ENCODE peak calls at places on chromosomes 4 and X, in six cellular contexts. J, W, P, O, B and R are unnamed samples.

GRCh38 chr4:155392486-155393184 is 15.9 kb upstream of the MAP9 start:
- DNase-seq in J (no peak), W (peak; percentile 53), P (no peak), O (peak; percentile 88), B (no peak), R (no peak)

GRCh38 chr4:139085141-139085540 is 69.6 kb downstream of the NOCT start:
- DNase-seq in J (no peak), W (peak; percentile 57), P (no peak), O (peak; percentile 37), B (no peak), R (no peak)

GRCh38 chr4:37872310-37872988 is 18.4 kb upstream of the TBC1D1 start:
- DNase-seq in J (no peak), W (no peak), P (no peak), O (no peak), B (no peak), R (no peak)

GRCh38 chr4:185902654-185903053 is 90.7 kb upstream of the SORBS2 start:
- DNase-seq in J (no peak), W (peak; percentile 5), P (no peak), O (no peak), B (no peak), R (no peak)

GRCh38 chr4:3145251-3145908 is 70.9 kb downstream of the HTT start:
- DNase-seq in J (no peak), W (peak; percentile 53), P (no peak), O (peak; percentile 13), B (no peak), R (no peak)

GRCh38 chr4:128354205-128354821 is 66.7 kb upstream of the PGRMC2 start:
- DNase-seq in J (no peak), W (peak; percentile 79), P (no peak), O (peak; percentile 95), B (no peak), R (no peak)

GRCh38 chrX:150767475-150768131 is 74.4 kb downstream of the MTMR1 start:
- DNase-seq in J (no peak), W (peak; percentile 71), P (peak; percentile 9), O (peak; percentile 95), B (no peak), R (no peak)

GRCh38 chrX:131187234-131187633 is 101.9 kb downstream of the IGSF1 start:
- DNase-seq in J (no peak), W (no peak), P (no peak), O (no peak), B (no peak), R (no peak)

GRCh38 chrX:47607091-47607490 is 12.6 kb downstream of the SYN1 start:
- DNase-seq in J (no peak), W (no peak), P (no peak), O (peak; percentile 22), B (no peak), R (no peak)

GRCh38 chrX:150312931-150313330 is 50.2 kb upstream of the MAMLD1 start:
- DNase-seq in J (no peak), W (no peak), P (no peak), O (no peak), B (no peak), R (no peak)

GRCh38 chrX:10833299-10834169 is 213.1 kb upstream of the MID1 start:
- DNase-seq in J (no peak), W (peak; percentile 61), P (no peak), O (peak; percentile 1), B (no peak), R (peak; percentile 75)

GRCh38 chrX:24364326-24364725 is 3.9 kb downstream of the SUPT20HL1 start:
- DNase-seq in J (no peak), W (no peak), P (no peak), O (no peak), B (no peak), R (no peak)

GRCh38 chr4:88320780-88321373 is 36.5 kb upstream of the PPM1K start:
- DNase-seq in J (peak; percentile 14), W (peak; percentile 3), P (peak; percentile 89), O (peak; percentile 49), B (peak; percentile 9), R (no peak)

GRCh38 chr4:88177981-88178632 is 19.7 kb upstream of the ABCG2 start:
- DNase-seq in J (no peak), W (peak; percentile 57), P (peak; percentile 21), O (peak; percentile 82), B (no peak), R (no peak)